ENCODE peak calls at places on chromosomes 12 and 14, in seven cellular contexts. One of them, this sample, is unnamed.

GRCh38 chr14:100818221-100818699 is 7.7 kb upstream of the MEG3 start:
- DNase-seq in psoas muscle: no peak
- DNase-seq in A549: no peak
- DNase-seq in breast epithelium: no peak
- DNase-seq in lung: no peak
- DNase-seq in small intestine: no peak
- DNase-seq in left ventricle myocardium inferior: no peak
- DNase-seq in this sample: no peak

GRCh38 chr12:22538336-22538735 is 6.0 kb downstream of the C2CD5 start:
- DNase-seq in psoas muscle: no peak
- DNase-seq in A549: no peak
- DNase-seq in breast epithelium: no peak
- DNase-seq in lung: no peak
- DNase-seq in small intestine: no peak
- DNase-seq in left ventricle myocardium inferior: no peak
- DNase-seq in this sample: no peak

GRCh38 chr14:22850944-22851790 is 14.8 kb downstream of the MMP14 start:
- DNase-seq in psoas muscle: peak; percentile 88
- DNase-seq in A549: no peak
- DNase-seq in breast epithelium: peak; percentile 88
- DNase-seq in lung: peak; percentile 68
- DNase-seq in small intestine: no peak
- DNase-seq in left ventricle myocardium inferior: peak; percentile 91
- DNase-seq in this sample: peak; percentile 25

GRCh38 chr12:79366374-79366773 is 324.4 kb downstream of the PAWR start:
- DNase-seq in psoas muscle: no peak
- DNase-seq in A549: no peak
- DNase-seq in breast epithelium: no peak
- DNase-seq in lung: no peak
- DNase-seq in small intestine: no peak
- DNase-seq in left ventricle myocardium inferior: no peak
- DNase-seq in this sample: no peak

GRCh38 chr14:31037709-31038221 is 11.6 kb upstream of the STRN3 start:
- DNase-seq in psoas muscle: no peak
- DNase-seq in A549: no peak
- DNase-seq in breast epithelium: no peak
- DNase-seq in lung: no peak
- DNase-seq in small intestine: no peak
- DNase-seq in left ventricle myocardium inferior: no peak
- DNase-seq in this sample: no peak

GRCh38 chr12:122295877-122296276 is 29.6 kb upstream of the VPS33A start:
- DNase-seq in psoas muscle: no peak
- DNase-seq in A549: no peak
- DNase-seq in breast epithelium: no peak
- DNase-seq in lung: no peak
- DNase-seq in small intestine: no peak
- DNase-seq in left ventricle myocardium inferior: no peak
- DNase-seq in this sample: no peak

GRCh38 chr14:89848165-89848564 is 106.4 kb downstream of the EFCAB11 start:
- DNase-seq in psoas muscle: no peak
- DNase-seq in A549: no peak
- DNase-seq in breast epithelium: no peak
- DNase-seq in lung: no peak
- DNase-seq in small intestine: no peak
- DNase-seq in left ventricle myocardium inferior: no peak
- DNase-seq in this sample: no peak

GRCh38 chr14:28113311-28113710 is 653.3 kb upstream of the FOXG1 start:
- DNase-seq in psoas muscle: no peak
- DNase-seq in A549: no peak
- DNase-seq in breast epithelium: no peak
- DNase-seq in lung: no peak
- DNase-seq in small intestine: no peak
- DNase-seq in left ventricle myocardium inferior: no peak
- DNase-seq in this sample: no peak

GRCh38 chr12:32305163-32305562 is 94.2 kb upstream of the FGD4 start:
- DNase-seq in psoas muscle: no peak
- DNase-seq in A549: peak; percentile 15
- DNase-seq in breast epithelium: no peak
- DNase-seq in lung: no peak
- DNase-seq in small intestine: peak; percentile 50
- DNase-seq in left ventricle myocardium inferior: no peak
- DNase-seq in this sample: no peak

GRCh38 chr14:28766505-28767238 is at the start of gene FOXG1:
- DNase-seq in psoas muscle: peak; percentile 50
- DNase-seq in A549: no peak
- DNase-seq in breast epithelium: no peak
- DNase-seq in lung: no peak
- DNase-seq in small intestine: no peak
- DNase-seq in left ventricle myocardium inferior: no peak
- DNase-seq in this sample: no peak

GRCh38 chr12:50242751-50243191 is 40.5 kb downstream of the LIMA1 start:
- DNase-seq in psoas muscle: no peak
- DNase-seq in A549: no peak
- DNase-seq in breast epithelium: no peak
- DNase-seq in lung: no peak
- DNase-seq in small intestine: no peak
- DNase-seq in left ventricle myocardium inferior: no peak
- DNase-seq in this sample: no peak

GRCh38 chr12:66960704-66961690 is 282.1 kb upstream of the GRIP1 start:
- DNase-seq in psoas muscle: no peak
- DNase-seq in A549: no peak
- DNase-seq in breast epithelium: no peak
- DNase-seq in lung: no peak
- DNase-seq in small intestine: no peak
- DNase-seq in left ventricle myocardium inferior: no peak
- DNase-seq in this sample: no peak

GRCh38 chr12:104929926-104930325 is 28.2 kb downstream of the SLC41A2 start:
- DNase-seq in psoas muscle: no peak
- DNase-seq in A549: no peak
- DNase-seq in breast epithelium: no peak
- DNase-seq in lung: no peak
- DNase-seq in small intestine: no peak
- DNase-seq in left ventricle myocardium inferior: no peak
- DNase-seq in this sample: no peak

GRCh38 chr14:71403673-71404072 is 496.4 kb downstream of the PCNX1 start:
- DNase-seq in psoas muscle: no peak
- DNase-seq in A549: no peak
- DNase-seq in breast epithelium: no peak
- DNase-seq in lung: no peak
- DNase-seq in small intestine: peak; percentile 41
- DNase-seq in left ventricle myocardium inferior: no peak
- DNase-seq in this sample: no peak

GRCh38 chr14:64630778-64631177 is 73.4 kb upstream of the PLEKHG3 start:
- DNase-seq in psoas muscle: no peak
- DNase-seq in A549: no peak
- DNase-seq in breast epithelium: no peak
- DNase-seq in lung: no peak
- DNase-seq in small intestine: no peak
- DNase-seq in left ventricle myocardium inferior: no peak
- DNase-seq in this sample: no peak

GRCh38 chr14:51337520-51337919 is 97.5 kb downstream of the TMX1 start:
- DNase-seq in psoas muscle: no peak
- DNase-seq in A549: no peak
- DNase-seq in breast epithelium: peak; percentile 89
- DNase-seq in lung: no peak
- DNase-seq in small intestine: no peak
- DNase-seq in left ventricle myocardium inferior: no peak
- DNase-seq in this sample: no peak

GRCh38 chr14:61561657-61562276 is 133.5 kb upstream of the HIF1A start:
- DNase-seq in psoas muscle: peak; percentile 76
- DNase-seq in A549: peak; percentile 77
- DNase-seq in breast epithelium: peak; percentile 79
- DNase-seq in lung: peak; percentile 76
- DNase-seq in small intestine: peak; percentile 73
- DNase-seq in left ventricle myocardium inferior: peak; percentile 51
- DNase-seq in this sample: no peak

GRCh38 chr14:58082491-58083098 is 69.4 kb downstream of the ARMH4 start:
- DNase-seq in psoas muscle: no peak
- DNase-seq in A549: peak; percentile 73
- DNase-seq in breast epithelium: no peak
- DNase-seq in lung: no peak
- DNase-seq in small intestine: no peak
- DNase-seq in left ventricle myocardium inferior: no peak
- DNase-seq in this sample: no peak

GRCh38 chr14:21106506-21107359 is 5.9 kb downstream of the TMEM253 start:
- DNase-seq in psoas muscle: peak; percentile 78
- DNase-seq in A549: peak; percentile 78
- DNase-seq in breast epithelium: peak; percentile 82
- DNase-seq in lung: peak; percentile 84
- DNase-seq in small intestine: peak; percentile 85
- DNase-seq in left ventricle myocardium inferior: peak; percentile 83
- DNase-seq in this sample: peak; percentile 24
- H3K27ac ChIP-seq in psoas muscle: peak overlapping the region; percentile 30
- H3K27ac ChIP-seq in A549: peak overlapping the region; percentile 97
- H3K27ac ChIP-seq in breast epithelium: peak overlapping the region; percentile 99
- H3K27ac ChIP-seq in lung: peak overlapping the region; percentile 2
- H3K27ac ChIP-seq in small intestine: no peak overlapping the region
- H3K27ac ChIP-seq in left ventricle myocardium inferior: peak overlapping the region; percentile 99
- H3K27ac ChIP-seq in this sample: peak overlapping the region; percentile 33

GRCh38 chr12:92506460-92506859 is 196.3 kb upstream of the PLEKHG7 start:
- DNase-seq in psoas muscle: no peak
- DNase-seq in A549: no peak
- DNase-seq in breast epithelium: no peak
- DNase-seq in lung: no peak
- DNase-seq in small intestine: peak; percentile 21
- DNase-seq in left ventricle myocardium inferior: no peak
- DNase-seq in this sample: no peak

GRCh38 chr12:92503977-92504966 is 198.5 kb upstream of the PLEKHG7 start:
- DNase-seq in psoas muscle: peak; percentile 27
- DNase-seq in A549: no peak
- DNase-seq in breast epithelium: no peak
- DNase-seq in lung: no peak
- DNase-seq in small intestine: peak; percentile 34
- DNase-seq in left ventricle myocardium inferior: peak; percentile 33
- DNase-seq in this sample: no peak

GRCh38 chr12:92509156-92509758 is 193.5 kb upstream of the PLEKHG7 start:
- DNase-seq in psoas muscle: no peak
- DNase-seq in A549: no peak
- DNase-seq in breast epithelium: no peak
- DNase-seq in lung: no peak
- DNase-seq in small intestine: no peak
- DNase-seq in left ventricle myocardium inferior: no peak
- DNase-seq in this sample: no peak

GRCh38 chr12:92505373-92506340 is 197.1 kb upstream of the PLEKHG7 start:
- DNase-seq in psoas muscle: peak; percentile 47
- DNase-seq in A549: no peak
- DNase-seq in breast epithelium: no peak
- DNase-seq in lung: peak; percentile 44
- DNase-seq in small intestine: peak; percentile 87
- DNase-seq in left ventricle myocardium inferior: peak; percentile 78
- DNase-seq in this sample: no peak

DNA sequence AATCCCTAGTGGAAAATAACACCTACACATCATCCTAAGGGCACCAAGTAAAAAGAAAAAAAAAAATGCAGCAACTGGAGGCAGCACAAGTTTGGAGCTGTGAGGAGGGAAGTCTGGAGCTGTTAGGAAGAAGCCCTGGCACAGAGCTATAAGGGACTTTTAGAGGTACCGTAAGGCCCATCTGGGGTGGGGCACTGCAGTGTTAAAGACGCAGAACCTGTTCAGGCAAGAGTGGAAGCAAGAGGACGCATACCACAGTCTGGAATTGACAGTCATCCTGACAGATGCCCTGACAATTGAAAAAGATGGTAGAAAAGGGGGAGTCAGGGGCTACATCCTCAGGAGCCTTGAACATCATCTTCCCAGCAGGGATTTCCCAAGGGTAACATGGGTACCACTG is 195.9 kb upstream of the PLEKHG7 start:
- DNase-seq in psoas muscle: no peak
- DNase-seq in A549: no peak
- DNase-seq in breast epithelium: no peak
- DNase-seq in lung: no peak
- DNase-seq in small intestine: no peak
- DNase-seq in left ventricle myocardium inferior: no peak
- DNase-seq in this sample: no peak
- H3K27ac ChIP-seq in psoas muscle: no peak overlapping the region
- H3K27ac ChIP-seq in A549: no peak overlapping the region
- H3K27ac ChIP-seq in breast epithelium: peak overlapping the region; percentile 14
- H3K27ac ChIP-seq in lung: no peak overlapping the region
- H3K27ac ChIP-seq in small intestine: no peak overlapping the region
- H3K27ac ChIP-seq in left ventricle myocardium inferior: peak overlapping the region; percentile 88
- H3K27ac ChIP-seq in this sample: no peak overlapping the region

DNA sequence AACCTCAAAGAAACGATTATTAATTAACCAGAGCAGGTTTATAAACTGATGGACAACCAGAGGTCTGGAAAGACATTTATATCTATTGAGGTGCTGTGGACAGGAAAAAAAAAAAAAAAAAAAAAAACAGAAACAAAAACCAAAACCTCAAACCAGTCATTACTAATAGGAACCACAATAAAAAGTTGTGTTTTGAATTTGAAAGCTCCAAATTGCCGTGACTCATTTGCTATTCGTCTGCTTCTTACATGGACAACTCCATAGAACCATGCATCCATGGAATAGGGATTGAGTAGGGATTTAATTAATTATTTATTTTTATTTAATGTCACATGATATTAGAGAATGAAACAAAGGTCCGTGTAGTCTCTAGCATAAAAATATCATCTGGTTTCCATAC is 134.1 kb upstream of the SSTR1 start:
- DNase-seq in psoas muscle: no peak
- DNase-seq in A549: no peak
- DNase-seq in breast epithelium: no peak
- DNase-seq in lung: no peak
- DNase-seq in small intestine: peak; percentile 20
- DNase-seq in left ventricle myocardium inferior: no peak
- DNase-seq in this sample: no peak
- H3K27ac ChIP-seq in psoas muscle: no peak overlapping the region
- H3K27ac ChIP-seq in A549: no peak overlapping the region
- H3K27ac ChIP-seq in breast epithelium: no peak overlapping the region
- H3K27ac ChIP-seq in lung: no peak overlapping the region
- H3K27ac ChIP-seq in small intestine: no peak overlapping the region
- H3K27ac ChIP-seq in left ventricle myocardium inferior: no peak overlapping the region
- H3K27ac ChIP-seq in this sample: no peak overlapping the region

DNA sequence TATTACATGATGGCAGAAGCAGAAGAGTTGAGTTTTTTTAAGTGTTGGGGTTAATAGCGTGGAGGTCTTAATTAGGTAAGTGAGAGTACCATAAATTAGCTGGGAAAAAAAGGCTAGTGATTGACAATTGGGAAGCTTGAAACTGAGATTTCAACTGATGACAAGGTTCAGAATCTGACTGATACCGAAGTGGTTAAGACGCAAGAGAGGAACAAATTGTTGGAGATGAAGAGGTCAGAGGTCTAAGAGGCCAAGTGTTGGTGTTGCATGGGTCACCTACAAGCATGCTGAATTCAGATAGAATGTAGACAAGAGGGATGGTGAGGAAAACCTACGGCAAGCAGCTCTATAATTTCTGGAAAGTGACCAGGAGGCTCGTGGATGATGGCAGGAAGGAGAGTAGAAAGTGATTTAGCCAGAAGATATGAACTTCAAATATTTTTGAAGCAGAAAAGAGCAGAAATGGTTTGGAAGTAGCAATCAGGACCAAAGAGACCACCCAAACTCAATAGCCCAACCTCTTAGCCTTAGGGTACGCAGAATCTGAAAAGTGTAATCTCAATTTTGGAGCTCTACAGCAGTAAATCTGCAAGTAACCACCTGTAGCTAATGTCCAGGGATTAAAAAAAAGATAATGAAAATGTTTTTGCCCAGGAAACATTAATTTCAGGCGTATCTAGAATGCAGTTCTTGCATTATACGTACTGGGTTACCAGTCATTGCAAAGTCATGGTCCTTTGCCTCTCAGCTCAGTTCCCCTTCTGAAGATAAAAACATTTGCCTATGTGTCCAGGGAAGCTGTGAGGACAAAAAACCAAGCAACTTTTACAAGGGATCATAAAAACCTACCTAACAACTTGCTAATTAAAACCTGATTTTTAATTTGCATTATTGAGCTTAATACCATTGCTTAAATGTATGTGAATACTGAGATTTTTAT is 1.7 kb upstream of the TMPO start:
- DNase-seq in psoas muscle: no peak
- DNase-seq in A549: no peak
- DNase-seq in breast epithelium: no peak
- DNase-seq in lung: no peak
- DNase-seq in small intestine: no peak
- DNase-seq in left ventricle myocardium inferior: no peak
- DNase-seq in this sample: no peak
- H3K27ac ChIP-seq in psoas muscle: peak overlapping the region; percentile 88
- H3K27ac ChIP-seq in A549: peak overlapping the region; percentile 94
- H3K27ac ChIP-seq in breast epithelium: no peak overlapping the region
- H3K27ac ChIP-seq in lung: peak overlapping the region; percentile 4
- H3K27ac ChIP-seq in small intestine: no peak overlapping the region
- H3K27ac ChIP-seq in left ventricle myocardium inferior: peak overlapping the region; percentile 96
- H3K27ac ChIP-seq in this sample: no peak overlapping the region

This sample was measured in substantia nigra.